ENCODE peak calls at places on chromosomes 7 and 10, in five cellular contexts. One of them, this sample, is unnamed.

GRCh38 chr10:44975487-44976331 is 2.9 kb downstream of the DEPP1 start:
- DNase-seq in mucosa of descending colon: no peak
- DNase-seq in cardiac fibroblast: peak
- DNase-seq in GM10248: no peak
- DNase-seq in heart right ventricle: no peak
- DNase-seq in this sample: no peak

GRCh38 chr7:16189026-16189715 is 232.2 kb downstream of the CRPPA start:
- DNase-seq in mucosa of descending colon: no peak
- DNase-seq in heart right ventricle: no peak
- DNase-seq in cardiac fibroblast: peak
- DNase-seq in GM10248: no peak
- DNase-seq in this sample: no peak

GRCh38 chr7:28481131-28481926 is 69.0 kb downstream of the CREB5 start:
- DNase-seq in heart right ventricle: no peak
- DNase-seq in cardiac fibroblast: peak
- DNase-seq in GM10248: peak
- DNase-seq in mucosa of descending colon: no peak
- DNase-seq in this sample: no peak

GRCh38 chr10:36469585-36469984 is 655.8 kb upstream of the ANKRD30A start:
- DNase-seq in mucosa of descending colon: no peak
- DNase-seq in heart right ventricle: no peak
- DNase-seq in cardiac fibroblast: peak
- DNase-seq in GM10248: no peak
- DNase-seq in this sample: no peak

GRCh38 chr10:74167443-74167842 is 16.4 kb downstream of the ADK start:
- DNase-seq in mucosa of descending colon: no peak
- DNase-seq in cardiac fibroblast: no peak
- DNase-seq in GM10248: no peak
- DNase-seq in heart right ventricle: no peak
- DNase-seq in this sample: no peak

GRCh38 chr7:32164341-32164996 is 94.3 kb upstream of the PDE1C start:
- DNase-seq in GM10248: no peak
- DNase-seq in mucosa of descending colon: peak
- DNase-seq in heart right ventricle: no peak
- DNase-seq in cardiac fibroblast: peak
- DNase-seq in this sample: no peak

GRCh38 chr7:158381956-158382355 is 205.7 kb downstream of the PTPRN2 start:
- DNase-seq in mucosa of descending colon: no peak
- DNase-seq in GM10248: no peak
- DNase-seq in heart right ventricle: no peak
- DNase-seq in cardiac fibroblast: no peak
- DNase-seq in this sample: no peak

GRCh38 chr7:30626984-30627383 is 32.3 kb downstream of the GARS1 start:
- DNase-seq in heart right ventricle: no peak
- DNase-seq in GM10248: no peak
- DNase-seq in cardiac fibroblast: no peak
- DNase-seq in mucosa of descending colon: no peak
- DNase-seq in this sample: no peak

GRCh38 chr7:2947381-2947780 is 96.3 kb downstream of the CARD11 start:
- DNase-seq in GM10248: no peak
- DNase-seq in mucosa of descending colon: no peak
- DNase-seq in cardiac fibroblast: no peak
- DNase-seq in heart right ventricle: no peak
- DNase-seq in this sample: no peak

GRCh38 chr10:30170814-30171213 is 111.4 kb upstream of the JCAD start:
- DNase-seq in cardiac fibroblast: peak
- DNase-seq in GM10248: no peak
- DNase-seq in mucosa of descending colon: no peak
- DNase-seq in heart right ventricle: no peak
- DNase-seq in this sample: no peak

GRCh38 chr7:134515569-134516468 is 11.5 kb upstream of the AKR1B10 start:
- DNase-seq in GM10248: no peak
- DNase-seq in cardiac fibroblast: peak
- DNase-seq in mucosa of descending colon: no peak
- DNase-seq in heart right ventricle: no peak
- DNase-seq in this sample: no peak

GRCh38 chr10:33801705-33802104 is 467.2 kb upstream of the NRP1 start:
- DNase-seq in mucosa of descending colon: no peak
- DNase-seq in heart right ventricle: no peak
- DNase-seq in GM10248: no peak
- DNase-seq in cardiac fibroblast: peak
- DNase-seq in this sample: no peak

GRCh38 chr10:122485670-122486069 is 24.3 kb downstream of the HTRA1 start:
- DNase-seq in cardiac fibroblast: no peak
- DNase-seq in GM10248: no peak
- DNase-seq in mucosa of descending colon: no peak
- DNase-seq in heart right ventricle: no peak
- DNase-seq in this sample: no peak

GRCh38 chr7:29871787-29872398 is 65.6 kb downstream of the WIPF3 start:
- DNase-seq in heart right ventricle: no peak
- DNase-seq in cardiac fibroblast: peak
- DNase-seq in GM10248: no peak
- DNase-seq in mucosa of descending colon: no peak
- DNase-seq in this sample: no peak

GRCh38 chr7:151063212-151063561 is 3.8 kb downstream of the SLC4A2 start:
- DNase-seq in mucosa of descending colon: peak
- DNase-seq in cardiac fibroblast: peak
- DNase-seq in GM10248: no peak
- DNase-seq in heart right ventricle: no peak
- DNase-seq in this sample: no peak

GRCh38 chr7:75762350-75762917 is 9.6 kb downstream of the CCL26 start:
- DNase-seq in mucosa of descending colon: no peak
- DNase-seq in heart right ventricle: no peak
- DNase-seq in cardiac fibroblast: peak
- DNase-seq in GM10248: peak
- DNase-seq in this sample: no peak

GRCh38 chr7:99975782-99976521 is at the start of gene AZGP1:
- DNase-seq in cardiac fibroblast: peak
- DNase-seq in mucosa of descending colon: peak
- DNase-seq in GM10248: no peak
- DNase-seq in heart right ventricle: peak
- DNase-seq in this sample: no peak

GRCh38 chr7:12961910-12962309 is 274.5 kb downstream of the ARL4A start:
- DNase-seq in cardiac fibroblast: no peak
- DNase-seq in heart right ventricle: no peak
- DNase-seq in mucosa of descending colon: no peak
- DNase-seq in GM10248: no peak
- DNase-seq in this sample: no peak

GRCh38 chr7:19404912-19405329 is 259.7 kb upstream of the FERD3L start:
- DNase-seq in GM10248: no peak
- DNase-seq in mucosa of descending colon: no peak
- DNase-seq in heart right ventricle: no peak
- DNase-seq in cardiac fibroblast: peak
- DNase-seq in this sample: no peak

GRCh38 chr7:149289856-149290255 is 27.9 kb downstream of the ZNF783 start:
- DNase-seq in cardiac fibroblast: no peak
- DNase-seq in heart right ventricle: no peak
- DNase-seq in GM10248: no peak
- DNase-seq in mucosa of descending colon: no peak
- DNase-seq in this sample: no peak

GRCh38 chr10:129174167-129175014 is 292.6 kb upstream of the MGMT start:
- DNase-seq in mucosa of descending colon: no peak
- DNase-seq in cardiac fibroblast: no peak
- DNase-seq in heart right ventricle: no peak
- DNase-seq in GM10248: no peak
- DNase-seq in this sample: no peak

GRCh38 chr10:56286096-56286495 is 75.0 kb downstream of the ZWINT start:
- DNase-seq in GM10248: no peak
- DNase-seq in cardiac fibroblast: no peak
- DNase-seq in heart right ventricle: no peak
- DNase-seq in mucosa of descending colon: no peak
- DNase-seq in this sample: no peak

GRCh38 chr10:77578583-77579227 is 58.9 kb downstream of the KCNMA1 start:
- DNase-seq in GM10248: no peak
- DNase-seq in heart right ventricle: no peak
- DNase-seq in mucosa of descending colon: no peak
- DNase-seq in cardiac fibroblast: peak
- DNase-seq in this sample: no peak

GRCh38 chr10:130407052-130407451 is 270.9 kb downstream of the GLRX3 start:
- DNase-seq in cardiac fibroblast: no peak
- DNase-seq in GM10248: no peak
- DNase-seq in mucosa of descending colon: no peak
- DNase-seq in heart right ventricle: no peak
- DNase-seq in this sample: no peak

GRCh38 chr10:4069491-4069890 is 284.5 kb upstream of the KLF6 start:
- DNase-seq in mucosa of descending colon: no peak
- DNase-seq in heart right ventricle: no peak
- DNase-seq in GM10248: no peak
- DNase-seq in cardiac fibroblast: peak
- DNase-seq in this sample: no peak

GRCh38 chr10:96570983-96571964 is 15.5 kb downstream of the TM9SF3 start:
- DNase-seq in GM10248: no peak
- DNase-seq in cardiac fibroblast: no peak
- DNase-seq in mucosa of descending colon: no peak
- DNase-seq in heart right ventricle: no peak
- DNase-seq in this sample: no peak

GRCh38 chr10:13990392-13990805 is 340.3 kb downstream of the FRMD4A start:
- DNase-seq in heart right ventricle: peak
- DNase-seq in GM10248: no peak
- DNase-seq in mucosa of descending colon: peak
- DNase-seq in cardiac fibroblast: peak
- DNase-seq in this sample: no peak

GRCh38 chr7:151137076-151137611 is 30.4 kb downstream of the GBX1 start:
- DNase-seq in mucosa of descending colon: no peak
- DNase-seq in GM10248: no peak
- DNase-seq in cardiac fibroblast: no peak
- DNase-seq in heart right ventricle: no peak
- DNase-seq in this sample: no peak

GRCh38 chr7:132739271-132739955 is 163.1 kb upstream of the PLXNA4 start:
- DNase-seq in GM10248: no peak
- DNase-seq in cardiac fibroblast: peak
- DNase-seq in heart right ventricle: no peak
- DNase-seq in mucosa of descending colon: no peak
- DNase-seq in this sample: no peak

GRCh38 chr10:109968954-109969644 is 38.7 kb upstream of the ADD3 start:
- DNase-seq in heart right ventricle: no peak
- DNase-seq in GM10248: no peak
- DNase-seq in mucosa of descending colon: peak
- DNase-seq in cardiac fibroblast: no peak
- DNase-seq in this sample: no peak

GRCh38 chr10:27364028-27364427 is 123.4 kb upstream of the ACBD5 start:
- DNase-seq in cardiac fibroblast: no peak
- DNase-seq in heart right ventricle: no peak
- DNase-seq in mucosa of descending colon: no peak
- DNase-seq in GM10248: no peak
- DNase-seq in this sample: no peak

GRCh38 chr10:102713483-102713813 is 749 bp downstream of the ARL3 start:
- DNase-seq in mucosa of descending colon: no peak
- DNase-seq in heart right ventricle: no peak
- DNase-seq in cardiac fibroblast: no peak
- DNase-seq in GM10248: no peak
- DNase-seq in this sample: no peak

GRCh38 chr10:102712843-102713242 is 1.4 kb downstream of the ARL3 start:
- DNase-seq in mucosa of descending colon: no peak
- DNase-seq in GM10248: no peak
- DNase-seq in heart right ventricle: no peak
- DNase-seq in cardiac fibroblast: no peak
- DNase-seq in this sample: no peak

GRCh38 chr10:102715880-102716279 is 1.4 kb downstream of the SFXN2 start:
- DNase-seq in mucosa of descending colon: no peak
- DNase-seq in cardiac fibroblast: no peak
- DNase-seq in heart right ventricle: no peak
- DNase-seq in GM10248: no peak
- DNase-seq in this sample: no peak

GRCh38 chr10:102713814-102714620 is at the start of gene ARL3:
- DNase-seq in mucosa of descending colon: peak
- DNase-seq in GM10248: peak
- DNase-seq in cardiac fibroblast: peak
- DNase-seq in heart right ventricle: peak
- DNase-seq in this sample: peak

GRCh38 chr10:102714621-102715455 is at the start of gene SFXN2:
- DNase-seq in mucosa of descending colon: peak
- DNase-seq in GM10248: no peak
- DNase-seq in cardiac fibroblast: no peak
- DNase-seq in heart right ventricle: no peak
- DNase-seq in this sample: no peak
- TF ChIP-seq CTCF in mucosa of descending colon: no peak
- TF ChIP-seq CTCF in GM10248: peak
- TF ChIP-seq CTCF in cardiac fibroblast: no peak
- TF ChIP-seq CTCF in heart right ventricle: no peak
- TF ChIP-seq CTCF in this sample: no peak

GRCh38 chr7:127252380-127252718 is 392 bp downstream of the GRM8 start:
- DNase-seq in heart right ventricle: no peak
- DNase-seq in cardiac fibroblast: no peak
- DNase-seq in mucosa of descending colon: no peak
- DNase-seq in GM10248: no peak
- DNase-seq in this sample: peak

GRCh38 chr7:127251048-127251451 is 1.7 kb downstream of the GRM8 start:
- DNase-seq in heart right ventricle: no peak
- DNase-seq in cardiac fibroblast: no peak
- DNase-seq in mucosa of descending colon: no peak
- DNase-seq in GM10248: no peak
- DNase-seq in this sample: no peak

GRCh38 chr7:127251458-127252379 is 1.0 kb downstream of the GRM8 start:
- DNase-seq in GM10248: peak
- DNase-seq in heart right ventricle: no peak
- DNase-seq in mucosa of descending colon: peak
- DNase-seq in cardiac fibroblast: no peak
- DNase-seq in this sample: peak

GRCh38 chr7:127252736-127253288 is at the start of gene GRM8:
- DNase-seq in GM10248: peak
- DNase-seq in mucosa of descending colon: peak
- DNase-seq in cardiac fibroblast: peak
- DNase-seq in heart right ventricle: peak
- DNase-seq in this sample: peak

GRCh38 chr7:127250312-127251047 is 2.3 kb downstream of the GRM8 start:
- DNase-seq in heart right ventricle: no peak
- DNase-seq in GM10248: no peak
- DNase-seq in cardiac fibroblast: peak
- DNase-seq in mucosa of descending colon: no peak
- DNase-seq in this sample: no peak
- TF ChIP-seq CTCF in heart right ventricle: no peak
- TF ChIP-seq CTCF in GM10248: no peak
- TF ChIP-seq CTCF in cardiac fibroblast: no peak
- TF ChIP-seq CTCF in mucosa of descending colon: no peak
- TF ChIP-seq CTCF in this sample: peak

GRCh38 chr7:127501817-127502216 is 83.6 kb downstream of the GCC1 start:
- DNase-seq in mucosa of descending colon: no peak
- DNase-seq in GM10248: no peak
- DNase-seq in heart right ventricle: no peak
- DNase-seq in cardiac fibroblast: no peak
- DNase-seq in this sample: no peak

GRCh38 chr7:127504715-127505114 is 80.7 kb downstream of the GCC1 start:
- DNase-seq in mucosa of descending colon: peak
- DNase-seq in cardiac fibroblast: peak
- DNase-seq in heart right ventricle: peak
- DNase-seq in GM10248: peak
- DNase-seq in this sample: peak
- TF ChIP-seq CTCF in mucosa of descending colon: no peak
- TF ChIP-seq CTCF in cardiac fibroblast: peak
- TF ChIP-seq CTCF in heart right ventricle: peak
- TF ChIP-seq CTCF in GM10248: peak
- TF ChIP-seq CTCF in this sample: peak

GRCh38 chr10:22783807-22784206 is 69.4 kb upstream of the PIP4K2A start:
- DNase-seq in mucosa of descending colon: no peak
- DNase-seq in GM10248: no peak
- DNase-seq in heart right ventricle: no peak
- DNase-seq in cardiac fibroblast: no peak
- DNase-seq in this sample: no peak
- TF ChIP-seq CTCF in mucosa of descending colon: no peak
- TF ChIP-seq CTCF in GM10248: no peak
- TF ChIP-seq CTCF in heart right ventricle: no peak
- TF ChIP-seq CTCF in cardiac fibroblast: no peak
- TF ChIP-seq CTCF in this sample: no peak

GRCh38 chr10:17872191-17873091 is 63.3 kb downstream of the MRC1 start:
- DNase-seq in heart right ventricle: no peak
- DNase-seq in mucosa of descending colon: peak
- DNase-seq in GM10248: no peak
- DNase-seq in cardiac fibroblast: peak
- DNase-seq in this sample: no peak
- TF ChIP-seq CTCF in heart right ventricle: no peak
- TF ChIP-seq CTCF in mucosa of descending colon: no peak
- TF ChIP-seq CTCF in GM10248: peak
- TF ChIP-seq CTCF in cardiac fibroblast: peak
- TF ChIP-seq CTCF in this sample: no peak